ENCODE peak calls at places on chromosomes 11 and 22, in six cellular contexts. M is GM23248; T is naive thymus-derived CD4-positive, alpha-beta T cell; I is ovary; J is H9; X is aorta. F is an unnamed sample.

GRCh38 chr22:28043269-28043668 is 124.2 kb upstream of the PITPNB start:
- DNase-seq in I (no peak), T (no peak), X (no peak), M (no peak), J (no peak), F (no peak)

GRCh38 chr22:26679003-26679629 is 21.7 kb downstream of the MIAT start:
- DNase-seq in X (peak; percentile 76), I (peak; percentile 79), M (peak; percentile 81), T (peak; percentile 50), J (peak; percentile 84), F (peak; percentile 63)

GRCh38 chr11:113412675-113413074 is 25.1 kb downstream of the ANKK1 start:
- DNase-seq in J (no peak), M (no peak), X (no peak), I (no peak), T (no peak), F (no peak)

GRCh38 chr11:27008811-27009535 is 15.1 kb downstream of the FIBIN start:
- DNase-seq in X (no peak), I (no peak), J (no peak), T (no peak), M (no peak), F (no peak)

GRCh38 chr11:117444256-117445096 is 116.8 kb downstream of the CEP164 start:
- DNase-seq in X (no peak), M (no peak), T (no peak), J (no peak), I (no peak), F (no peak)

GRCh38 chr11:43756575-43756974 is 76.0 kb downstream of the HSD17B12 start:
- DNase-seq in X (no peak), M (peak; percentile 30), T (no peak), I (no peak), J (no peak), F (no peak)

GRCh38 chr11:116731097-116731761 is 41.6 kb downstream of the BUD13 start:
- DNase-seq in T (no peak), J (peak; percentile 82), M (peak; percentile 35), I (no peak), X (peak; percentile 46), F (peak; percentile 54)

GRCh38 chr11:34570584-34570983 is 50.3 kb upstream of the EHF start:
- DNase-seq in J (no peak), M (no peak), I (no peak), T (no peak), X (no peak), F (no peak)

GRCh38 chr11:36702330-36703054 is 104.5 kb upstream of the RAG2 start:
- DNase-seq in J (peak; percentile 58), T (no peak), M (peak; percentile 72), I (peak; percentile 16), X (no peak), F (peak; percentile 78)

GRCh38 chr11:42521994-42522393 is 789.8 kb upstream of the API5 start:
- DNase-seq in I (no peak), J (no peak), M (peak; percentile 17), X (no peak), T (no peak), F (peak; percentile 3)

GRCh38 chr11:64138413-64138812 is 27.5 kb downstream of the MACROD1 start:
- DNase-seq in M (no peak), X (no peak), J (no peak), T (no peak), I (no peak), F (no peak)

GRCh38 chr11:93570759-93571413 is 27.7 kb upstream of the SMCO4 start:
- DNase-seq in M (peak; percentile 80), J (no peak), T (no peak), I (peak; percentile 19), X (no peak), F (no peak)

GRCh38 chr11:67118059-67118766 is 850 bp upstream of the KDM2A start:
- DNase-seq in T (peak; percentile 63), X (peak; percentile 65), M (peak; percentile 48), J (peak; percentile 61), I (peak; percentile 52), F (no peak)

GRCh38 chr11:78192223-78192719 is 3.6 kb downstream of the USP35 start:
- DNase-seq in J (no peak), M (peak; percentile 23), I (no peak), X (peak; percentile 54), T (no peak), F (no peak)

GRCh38 chr11:15852179-15852578 is 504.2 kb downstream of the SOX6 start:
- DNase-seq in M (peak; percentile 18), J (no peak), I (no peak), X (no peak), T (no peak), F (no peak)

GRCh38 chr11:65323813-65324212 is 9.1 kb downstream of the CDC42EP2 start:
- DNase-seq in J (no peak), X (no peak), M (no peak), I (no peak), T (no peak), F (no peak)

GRCh38 chr11:42098075-42098474 is 638.6 kb upstream of the LRRC4C start:
- DNase-seq in M (no peak), J (no peak), I (no peak), X (no peak), T (no peak), F (no peak)

GRCh38 chr11:45665933-45666647 is 668 bp upstream of the CHST1 start:
- DNase-seq in X (no peak), T (no peak), M (peak; percentile 34), I (peak; percentile 38), J (no peak), F (no peak)

GRCh38 chr11:62601114-62601363 is 626 bp downstream of the MTA2 start:
- DNase-seq in T (no peak), X (peak; percentile 74), I (peak; percentile 60), J (no peak), M (peak; percentile 55), F (no peak)

GRCh38 chr11:12046636-12047236 is 38.3 kb upstream of the DKK3 start:
- DNase-seq in I (no peak), T (no peak), M (no peak), X (no peak), J (no peak), F (no peak)

GRCh38 chr11:69081180-69081579 is 32.4 kb downstream of the TPCN2 start:
- DNase-seq in I (no peak), M (no peak), X (no peak), T (no peak), J (no peak), F (no peak)

GRCh38 chr11:121741316-121741715 is 288.5 kb upstream of the SORL1-AS1 start:
- DNase-seq in T (no peak), M (peak; percentile 11), X (peak; percentile 51), I (peak; percentile 35), J (no peak), F (no peak)

GRCh38 chr11:116537736-116538135 is 235.1 kb downstream of the BUD13 start:
- DNase-seq in M (no peak), X (no peak), I (no peak), T (no peak), J (no peak), F (no peak)

GRCh38 chr11:13205446-13205845 is 72.1 kb upstream of the BMAL1 start:
- DNase-seq in J (no peak), X (no peak), I (no peak), T (no peak), M (no peak), F (no peak)

GRCh38 chr11:14973621-14974020 is 1.5 kb upstream of the CALCA start:
- DNase-seq in M (peak; percentile 47), X (peak; percentile 45), I (no peak), T (peak; percentile 22), J (peak; percentile 44), F (no peak)

GRCh38 chr22:37930270-37930951 is 23.0 kb downstream of the C22orf23 start:
- DNase-seq in M (peak; percentile 60), T (no peak), I (no peak), X (no peak), J (peak; percentile 56), F (no peak)

GRCh38 chr22:37930952-37931440 is 22.4 kb downstream of the C22orf23 start:
- DNase-seq in T (no peak), J (no peak), I (no peak), X (no peak), M (no peak), F (no peak)

GRCh38 chr22:37927129-37927936 is 21.2 kb downstream of the MICALL1 start:
- DNase-seq in T (no peak), X (no peak), J (no peak), I (no peak), M (no peak), F (no peak)

GRCh38 chr22:37931893-37932389 is 21.5 kb downstream of the C22orf23 start:
- DNase-seq in X (no peak), T (no peak), M (no peak), J (no peak), I (no peak), F (no peak)

DNA sequence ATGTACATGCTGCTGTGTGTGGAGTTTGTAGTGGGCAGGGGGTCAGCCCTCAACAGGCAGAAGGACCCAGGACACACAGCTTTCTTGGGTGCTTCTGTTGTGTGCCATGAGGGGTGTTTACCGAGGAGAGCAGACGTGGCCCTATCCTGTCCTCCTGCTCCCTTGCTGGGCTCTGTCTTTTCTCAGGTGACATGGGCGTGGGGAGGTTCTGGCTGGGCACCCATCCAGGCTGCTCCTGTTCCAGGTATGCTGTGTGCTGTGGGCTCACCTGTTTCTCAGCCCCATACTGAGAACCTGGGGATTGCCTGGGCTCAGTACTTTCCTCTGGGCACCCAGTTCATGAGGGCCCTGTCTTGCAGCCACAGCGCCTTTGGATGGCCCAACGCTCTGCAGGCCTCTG is 23.3 kb downstream of the MICALL1 start:
- DNase-seq in J (no peak), X (no peak), T (no peak), I (no peak), M (no peak), F (no peak)
- H3K4me1 ChIP-seq in J (no peaks in the 10 kb centered on the region), X (no peaks in the 10 kb centered on the region), T (peaks cover 4% of the 10 kb centered on the region), I (peaks cover 11% of the 10 kb centered on the region), M (peaks cover 10% of the 10 kb centered on the region), F (peaks cover 2% of the 10 kb centered on the region)

DNA sequence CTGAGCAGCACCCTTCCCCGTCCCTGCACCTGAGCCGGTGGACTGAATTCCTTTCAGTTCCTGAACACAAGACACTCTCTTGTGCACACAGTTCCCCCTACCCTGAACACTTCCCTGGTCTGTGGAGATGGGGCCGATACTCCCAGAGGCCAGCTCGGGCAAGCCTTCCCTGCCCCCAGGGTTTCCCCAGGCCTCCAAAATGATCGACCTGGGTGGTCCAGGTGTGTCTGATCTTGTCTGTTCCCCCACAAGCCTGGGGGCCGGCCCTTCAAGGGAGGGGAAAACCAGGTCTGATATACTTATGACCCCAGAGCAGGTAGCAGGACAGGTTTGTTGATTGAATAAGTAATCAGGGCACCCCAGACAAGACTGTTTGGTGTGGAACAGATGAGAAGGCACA is 40.7 kb upstream of the KLHL35 start:
- DNase-seq in X (no peak), I (no peak), J (no peak), T (no peak), M (no peak), F (no peak)
- H3K4me1 ChIP-seq in X (no peaks in the 10 kb centered on the region), I (peaks cover 12% of the 10 kb centered on the region), J (no peaks in the 10 kb centered on the region), T (peaks cover 15% of the 10 kb centered on the region), M (peaks cover 6% of the 10 kb centered on the region), F (peaks cover 22% of the 10 kb centered on the region)

DNA sequence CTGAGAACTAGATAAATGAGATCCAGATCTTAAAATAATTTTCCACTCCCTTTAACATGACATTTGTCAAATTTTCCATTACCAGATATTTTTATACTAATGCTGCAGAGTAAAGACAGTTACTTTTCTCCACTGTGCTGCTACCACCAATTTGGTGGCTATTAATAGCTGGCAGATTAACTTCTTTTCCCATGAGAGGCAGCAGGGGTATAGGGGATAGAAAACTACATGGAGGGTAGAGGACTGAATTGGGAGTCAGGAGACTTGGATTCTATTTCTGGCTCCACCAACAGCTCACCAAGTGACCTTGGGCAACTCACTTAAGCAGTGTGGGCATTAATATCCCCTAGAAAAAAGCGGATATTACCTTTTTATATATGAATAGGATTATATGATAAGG is 69.2 kb downstream of the KIF18A start:
- DNase-seq in X (no peak), J (no peak), T (no peak), M (no peak), I (no peak), F (no peak)
- H3K4me1 ChIP-seq in X (no peaks in the 10 kb centered on the region), J (no peaks in the 10 kb centered on the region), T (no peaks in the 10 kb centered on the region), M (no peaks in the 10 kb centered on the region), I (no peaks in the 10 kb centered on the region), F (no peaks in the 10 kb centered on the region)

GRCh38 chr11:129222158-129222557 is 30.0 kb upstream of the ARHGAP32 start:
- DNase-seq in I (no peak), X (no peak), J (no peak), T (no peak), M (no peak), F (no peak)
- H3K4me1 ChIP-seq in I (peaks cover 3% of the 10 kb centered on the region), X (no peaks in the 10 kb centered on the region), J (peaks cover 6% of the 10 kb centered on the region), T (no peaks in the 10 kb centered on the region), M (peaks cover 27% of the 10 kb centered on the region), F (no peaks in the 10 kb centered on the region)

F was measured in NT2/D1.